ENCODE peak calls at places on chromosomes 4 and X, in ten cellular contexts. J is effector CD4-positive, alpha-beta T cell; L is activated CD8-positive, alpha-beta T cell treated with anti-CD3 and anti-CD28 coated beads, Interleukin-2, amount 10 ng/mL, durations not matched to agents 7 days and 5 days; G is AG09309; E is kidney tubule cell; M is nephron progenitor cell; A is fibroblast of mammary gland; C is NCI-H1092; I is activated effector memory CD4-positive, alpha-beta T cell treated with anti-CD3 and anti-CD28 coated beads, Interleukin-2, amount 50 U/mL, for 16 hours; B is hypothalamus. N is an unnamed sample.

GRCh38 chr4:154018659-154019058 is 229.8 kb upstream of the SFRP2 start:
- DNase-seq in J (no peak), L (peak; percentile 22), G (no peak), E (no peak), M (peak; percentile 22), A (no peak), C (no peak), I (no peak), B (no peak), N (no peak)

GRCh38 chr4:147991543-147992295 is 259.8 kb downstream of the ARHGAP10 start:
- DNase-seq in J (no peak), L (no peak), G (no peak), E (no peak), M (no peak), A (no peak), C (no peak), I (no peak), B (no peak), N (no peak)

GRCh38 chr4:175674219-175674618 is 137.8 kb downstream of the GPM6A start:
- DNase-seq in J (no peak), L (no peak), G (no peak), E (no peak), M (no peak), A (no peak), C (no peak), I (no peak), B (no peak), N (no peak)

GRCh38 chrX:102085706-102086105 is 39.8 kb upstream of the TCEAL2 start:
- DNase-seq in J (no peak), L (no peak), G (no peak), E (no peak), M (no peak), A (no peak), C (no peak), I (no peak), B (no peak), N (no peak)

GRCh38 chr4:109383823-109384222 is 49.8 kb upstream of the SEC24B start:
- DNase-seq in J (no peak), L (no peak), G (no peak), E (no peak), M (no peak), A (no peak), C (no peak), I (no peak), B (no peak), N (no peak)

GRCh38 chr4:186487726-186488125 is 67.6 kb downstream of the MTNR1A start:
- DNase-seq in J (no peak), L (no peak), G (no peak), E (peak; percentile 2), M (no peak), A (no peak), C (no peak), I (no peak), B (no peak), N (no peak)

GRCh38 chrX:101219116-101219839 is at the start of gene DRP2:
- DNase-seq in J (no peak), L (no peak), G (no peak), E (peak; percentile 22), M (no peak), A (peak; percentile 35), C (no peak), I (no peak), B (no peak), N (no peak)

GRCh38 chr4:17398805-17399204 is 113.1 kb downstream of the QDPR start:
- DNase-seq in J (no peak), L (no peak), G (no peak), E (no peak), M (no peak), A (no peak), C (no peak), I (no peak), B (no peak), N (no peak)

GRCh38 chrX:43386872-43387271 is 269.2 kb upstream of the MAOA start:
- DNase-seq in J (no peak), L (no peak), G (no peak), E (no peak), M (no peak), A (no peak), C (no peak), I (no peak), B (no peak), N (no peak)

GRCh38 chr4:51894246-51894645 is 51.3 kb downstream of the DCUN1D4 start:
- DNase-seq in J (no peak), L (no peak), G (no peak), E (peak; percentile 47), M (no peak), A (peak; percentile 75), C (no peak), I (no peak), B (no peak), N (no peak)

GRCh38 chrX:118240359-118240758 is 105.5 kb upstream of the WDR44 start:
- DNase-seq in J (no peak), L (no peak), G (no peak), E (no peak), M (no peak), A (peak; percentile 65), C (no peak), I (no peak), B (no peak), N (no peak)

GRCh38 chrX:103629295-103630170 is 758 bp downstream of the TCEAL1 start:
- DNase-seq in J (no peak), L (peak; percentile 20), G (peak; percentile 31), E (peak; percentile 66), M (peak; percentile 70), A (peak; percentile 73), C (peak; percentile 77), I (peak; percentile 63), B (peak; percentile 64), N (peak; percentile 66)

GRCh38 chr4:123408471-123409084 is 12.0 kb downstream of the SPRY1 start:
- DNase-seq in J (no peak), L (no peak), G (no peak), E (no peak), M (no peak), A (no peak), C (no peak), I (no peak), B (no peak), N (no peak)

GRCh38 chr4:166078956-166079355 is 205.9 kb downstream of the TLL1 start:
- DNase-seq in J (no peak), L (no peak), G (no peak), E (peak; percentile 3), M (no peak), A (peak; percentile 9), C (no peak), I (no peak), B (no peak), N (no peak)

GRCh38 chr4:100780126-100780525 is 262.3 kb upstream of the EMCN start:
- DNase-seq in J (no peak), L (no peak), G (no peak), E (no peak), M (no peak), A (no peak), C (no peak), I (no peak), B (no peak), N (no peak)

GRCh38 chrX:130902446-130902782 is 595 bp downstream of the ENOX2 start:
- DNase-seq in J (no peak), L (no peak), G (no peak), E (no peak), M (no peak), A (no peak), C (no peak), I (no peak), B (no peak), N (no peak)

GRCh38 chr4:100106982-100107381 is 83.3 kb downstream of the DDIT4L start:
- DNase-seq in J (no peak), L (peak; percentile 76), G (no peak), E (peak; percentile 92), M (no peak), A (no peak), C (no peak), I (no peak), B (no peak), N (no peak)

GRCh38 chr4:82957045-82957444 is 53.6 kb downstream of the LIN54 start:
- DNase-seq in J (no peak), L (no peak), G (no peak), E (no peak), M (no peak), A (no peak), C (no peak), I (no peak), B (no peak), N (no peak)

GRCh38 chr4:53921856-53922255 is 142.5 kb downstream of the CHIC2 start:
- DNase-seq in J (no peak), L (no peak), G (no peak), E (no peak), M (no peak), A (no peak), C (no peak), I (no peak), B (no peak), N (no peak)

GRCh38 chr4:187576751-187577150 is 418.8 kb upstream of the ZFP42 start:
- DNase-seq in J (no peak), L (no peak), G (no peak), E (peak; percentile 39), M (no peak), A (no peak), C (no peak), I (no peak), B (no peak), N (no peak)

GRCh38 chrX:123833387-123833786 is 26.5 kb upstream of the XIAP start:
- DNase-seq in J (peak; percentile 29), L (peak; percentile 70), G (no peak), E (peak; percentile 67), M (peak; percentile 57), A (peak; percentile 53), C (peak; percentile 48), I (peak; percentile 82), B (peak; percentile 1), N (peak; percentile 0)

GRCh38 chr4:10605056-10605455 is 79.5 kb downstream of the CLNK start:
- DNase-seq in J (no peak), L (no peak), G (no peak), E (no peak), M (no peak), A (no peak), C (no peak), I (no peak), B (no peak), N (no peak)

GRCh38 chrX:115562492-115562872 is 1.5 kb downstream of the PLS3 start:
- DNase-seq in J (no peak), L (no peak), G (no peak), E (peak; percentile 34), M (no peak), A (peak; percentile 31), C (no peak), I (no peak), B (no peak), N (no peak)

GRCh38 chr4:89509708-89510269 is 202.2 kb upstream of the GPRIN3 start:
- DNase-seq in J (no peak), L (peak; percentile 54), G (peak; percentile 80), E (no peak), M (no peak), A (peak; percentile 97), C (no peak), I (no peak), B (no peak), N (no peak)

GRCh38 chrX:107729558-107730297 is 45.9 kb downstream of the TSC22D3 start:
- DNase-seq in J (no peak), L (no peak), G (no peak), E (no peak), M (peak; percentile 12), A (no peak), C (no peak), I (no peak), B (no peak), N (no peak)

GRCh38 chrX:40154229-40154852 is 56.6 kb upstream of the BCOR start:
- DNase-seq in J (no peak), L (no peak), G (no peak), E (peak; percentile 23), M (peak; percentile 34), A (no peak), C (peak; percentile 85), I (no peak), B (no peak), N (no peak)

GRCh38 chrX:11759172-11759460 is 1.1 kb downstream of the MSL3 start:
- DNase-seq in J (no peak), L (no peak), G (no peak), E (no peak), M (no peak), A (no peak), C (no peak), I (no peak), B (no peak), N (no peak)

GRCh38 chrX:12999422-12999821 is 24.5 kb downstream of the TMSB4X start:
- DNase-seq in J (no peak), L (peak; percentile 63), G (no peak), E (no peak), M (no peak), A (no peak), C (no peak), I (peak; percentile 80), B (no peak), N (no peak)